ENCODE peak calls at places on chromosomes 5 and 9, in six cellular contexts. Z is GM13977, H is Caco-2, V is tibial nerve, M is colonic mucosa, D is heart right ventricle. C is an unnamed sample.
A peak's percentile ranks its signal among the peaks of the same experiment; 100 is the strongest.

GRCh38 chr5:51495672-51496071 is 112.4 kb downstream of the ISL1 start:
- DNase-seq in Z (no peak), H (no peak), V (no peak), M (no peak), D (no peak), C (peak; percentile 33)

GRCh38 chr5:94785111-94785510 is 166.6 kb downstream of the SLF1 start:
- DNase-seq in Z (no peak), H (no peak), V (no peak), M (no peak), D (no peak), C (no peak)

GRCh38 chr5:173324115-173325001 is 3.9 kb downstream of the STC2 start:
- DNase-seq in Z (peak; percentile 49), H (no peak), V (no peak), M (peak; percentile 83), D (peak; percentile 81), C (peak; percentile 72)

GRCh38 chr9:36659500-36659899 is 86.8 kb downstream of the MELK start:
- DNase-seq in Z (no peak), H (no peak), V (no peak), M (no peak), D (no peak), C (no peak)

GRCh38 chr9:89352874-89353649 is 34.8 kb downstream of the SECISBP2 start:
- DNase-seq in Z (no peak), H (no peak), V (no peak), M (no peak), D (no peak), C (no peak)

GRCh38 chr5:77864997-77865396 is 88.9 kb upstream of the TBCA start:
- DNase-seq in Z (no peak), H (no peak), V (no peak), M (no peak), D (no peak), C (no peak)

GRCh38 chr5:757346-757930 is 27.1 kb downstream of the ZDHHC11B start:
- DNase-seq in Z (peak; percentile 52), H (no peak), V (no peak), M (peak; percentile 24), D (no peak), C (no peak)

GRCh38 chr9:68978054-68978453 is 35.9 kb downstream of the PRKACG start:
- DNase-seq in Z (no peak), H (no peak), V (no peak), M (peak; percentile 7), D (no peak), C (no peak)

GRCh38 chr9:125378778-125379177 is 117.2 kb downstream of the GAPVD1 start:
- DNase-seq in Z (no peak), H (no peak), V (no peak), M (no peak), D (no peak), C (no peak)

GRCh38 chr9:68802525-68803015 is 97.5 kb downstream of the PIP5K1B start:
- DNase-seq in Z (peak; percentile 57), H (no peak), V (no peak), M (no peak), D (no peak), C (no peak)

GRCh38 chr5:152124413-152125082 is 199.9 kb upstream of the GLRA1 start:
- DNase-seq in Z (no peak), H (no peak), V (no peak), M (no peak), D (no peak), C (no peak)

GRCh38 chr5:116084231-116084630 is 594 bp upstream of the COMMD10 start:
- DNase-seq in Z (peak; percentile 63), H (no peak), V (no peak), M (peak; percentile 33), D (no peak), C (peak; percentile 49)

GRCh38 chr5:665956-666711 is 27.0 kb downstream of the TPPP start:
- DNase-seq in Z (no peak), H (no peak), V (no peak), M (no peak), D (no peak), C (no peak)

DNA sequence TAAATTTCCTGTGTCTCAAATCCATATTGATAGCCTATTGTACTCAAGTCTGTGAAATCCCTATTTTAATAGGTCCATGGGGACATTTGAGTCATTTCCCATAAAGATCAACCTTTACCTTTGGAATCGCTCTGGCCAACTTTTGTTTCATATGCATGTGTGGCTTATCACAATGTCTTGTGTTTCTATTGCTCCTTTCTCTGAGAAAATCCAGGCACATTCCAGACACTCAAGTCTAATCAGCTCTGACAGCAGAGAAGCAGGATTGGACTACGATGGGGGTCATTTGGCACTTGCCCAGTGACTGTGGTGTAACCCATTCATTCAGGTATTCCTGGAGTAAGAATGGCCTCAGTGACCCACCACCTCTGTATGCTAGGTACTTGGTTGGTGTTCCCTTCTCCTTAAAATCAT is 48.4 kb downstream of the ACTBL2 start:
- DNase-seq in Z (no peak), H (no peak), V (no peak), M (no peak), D (peak; percentile 29), C (peak; percentile 84)
- TF ChIP-seq CTCF in Z (no peak), H (no peak), V (no peak), M (no peak), D (no peak), C (no peak)

GRCh38 chr9:116409659-116410058 is 256.1 kb downstream of the PAPPA start:
- DNase-seq in Z (no peak), H (no peak), V (no peak), M (no peak), D (no peak), C (no peak)

GRCh38 chr9:116409124-116409523 is 255.5 kb downstream of the PAPPA start:
- DNase-seq in Z (no peak), H (no peak), V (no peak), M (no peak), D (no peak), C (peak; percentile 15)

GRCh38 chr9:116416421-116416820 is 262.8 kb downstream of the PAPPA start:
- DNase-seq in Z (no peak), H (no peak), V (no peak), M (no peak), D (no peak), C (no peak)

GRCh38 chr9:116414374-116414773 is 260.8 kb downstream of the PAPPA start:
- DNase-seq in Z (no peak), H (no peak), V (no peak), M (no peak), D (no peak), C (no peak)

GRCh38 chr9:116411506-116411905 is 257.9 kb downstream of the PAPPA start:
- DNase-seq in Z (no peak), H (no peak), V (no peak), M (no peak), D (no peak), C (no peak)
- TF ChIP-seq CTCF in Z (no peak), H (no peak), V (no peak), M (no peak), D (no peak), C (no peak)

GRCh38 chr5:147369742-147370374 is 135.0 kb downstream of the STK32A start:
- DNase-seq in Z (no peak), H (no peak), V (no peak), M (no peak), D (no peak), C (peak; percentile 46)
- TF ChIP-seq CTCF in Z (peak; percentile 12), H (peak; percentile 51), V (peak; percentile 73), M (peak; percentile 41), D (peak; percentile 48), C (peak; percentile 59)

DNA sequence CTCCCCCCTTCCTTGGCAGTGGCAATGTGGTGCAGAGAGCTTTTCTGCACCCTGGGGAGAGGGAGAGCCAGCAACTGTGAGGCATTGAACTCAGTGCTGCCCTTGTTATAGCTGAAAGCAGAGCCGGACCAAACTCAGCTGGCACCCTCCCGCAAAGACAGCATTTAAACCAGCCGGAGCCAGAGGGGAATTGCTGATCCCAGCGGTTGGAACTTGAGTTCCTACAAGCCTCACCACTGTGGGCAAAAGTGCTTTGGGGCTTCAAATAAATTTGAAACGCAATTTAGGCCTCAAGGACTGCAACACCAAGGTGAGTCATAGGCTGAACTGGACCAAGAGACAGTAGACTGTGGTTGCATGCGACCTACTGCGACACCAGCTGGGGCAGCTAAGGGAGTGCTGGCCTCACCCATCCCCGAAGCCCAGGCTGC is 207.6 kb upstream of the CDKN2B start:
- DNase-seq in Z (no peak), H (no peak), V (no peak), M (no peak), D (no peak), C (no peak)
- TF ChIP-seq CTCF in Z (no peak), H (no peak), V (no peak), M (no peak), D (no peak), C (no peak)

GRCh38 chr5:22319798-22320197 is 533.3 kb downstream of the CDH12 start:
- DNase-seq in Z (no peak), H (no peak), V (no peak), M (no peak), D (no peak), C (no peak)
- TF ChIP-seq CTCF in Z (no peak), H (no peak), V (no peak), M (no peak), D (no peak), C (no peak)

DNA sequence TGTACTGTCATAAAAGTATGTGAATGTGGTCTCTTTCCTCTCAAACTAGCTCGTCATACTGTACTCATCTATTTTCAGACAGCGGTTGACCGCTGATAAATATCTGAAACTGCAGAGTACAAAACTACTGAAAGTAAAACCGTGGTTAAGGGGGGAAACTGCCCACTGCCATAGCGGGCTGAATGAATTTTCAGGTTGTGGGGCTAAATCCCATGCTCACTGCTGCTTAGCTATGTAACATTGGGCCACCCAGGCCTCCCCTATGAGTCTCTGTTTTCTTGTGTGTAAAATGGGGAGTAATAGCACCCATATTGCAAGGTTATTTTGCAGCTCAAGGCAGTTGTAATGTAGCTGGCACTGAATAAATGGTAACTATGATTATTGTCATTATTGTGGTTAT is 82.3 kb downstream of the MSX2 start:
- DNase-seq in Z (no peak), H (no peak), V (no peak), M (no peak), D (no peak), C (no peak)
- TF ChIP-seq CTCF in Z (no peak), H (no peak), V (no peak), M (no peak), D (no peak), C (no peak)

DNA sequence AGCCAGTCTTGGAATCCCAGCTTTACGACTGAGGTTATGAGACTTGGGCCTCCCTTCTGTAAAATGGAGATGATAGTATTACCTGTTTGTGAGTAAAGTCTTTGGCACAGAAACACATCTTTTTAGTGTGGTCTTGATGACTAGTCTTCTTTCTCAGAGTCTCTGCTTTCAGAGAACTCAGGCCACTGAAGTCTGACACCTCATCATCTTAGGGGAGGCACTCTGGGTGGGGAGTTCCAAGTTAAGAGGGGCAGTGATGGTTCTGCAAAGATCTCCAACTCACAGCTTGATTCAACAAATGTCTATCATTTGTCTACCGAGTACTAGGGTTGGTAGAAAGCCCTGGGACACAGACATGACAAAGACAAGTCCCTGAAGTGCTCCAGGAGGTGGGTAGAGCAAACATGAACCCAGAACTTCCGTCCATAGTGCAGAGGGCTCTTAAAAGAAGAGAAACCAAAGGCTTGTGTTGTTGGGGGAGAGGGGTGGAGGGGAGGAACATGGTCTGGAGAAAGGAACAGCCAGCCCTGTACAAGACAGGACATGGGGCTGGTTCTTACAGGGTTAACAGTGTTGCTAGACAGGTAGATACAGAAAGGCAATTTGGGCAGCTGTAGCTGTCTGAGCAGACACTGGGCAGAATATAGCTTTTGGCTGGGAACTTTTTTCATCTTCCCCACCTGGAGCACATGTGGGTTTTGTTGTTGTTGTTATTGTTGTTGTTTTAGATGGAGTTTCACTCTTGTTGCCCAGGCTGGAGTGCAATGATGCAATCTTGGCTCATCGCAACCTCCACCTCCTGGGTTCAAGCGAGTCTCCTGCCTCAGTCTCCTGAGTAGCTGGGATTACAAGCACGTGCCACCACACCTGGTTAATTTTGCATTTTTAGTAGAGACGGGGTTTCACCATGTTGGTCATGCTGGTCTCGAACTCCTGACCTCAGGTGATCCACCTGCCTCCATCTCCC is 2.6 kb upstream of the CD14 start:
- DNase-seq in Z (no peak), H (no peak), V (no peak), M (no peak), D (no peak), C (no peak)
- TF ChIP-seq CTCF in Z (no peak), H (no peak), V (no peak), M (peak; percentile 13), D (no peak), C (no peak)

C was measured in cardiac fibroblast.